ENCODE peak calls at places on chromosomes 4 and X, in seven cellular contexts. X is endothelial cell of umbilical vein, U is H9, F is ovary, D is upper lobe of left lung, A is MM.1S, T is hepatocyte. G is an unnamed sample.

GRCh38 chr4:12382567-12382966 is 953.9 kb upstream of the HS3ST1 start:
- DNase-seq in T (no peak), A (no peak), U (no peak), F (no peak), D (no peak), X (no peak), G (no peak)

GRCh38 chrX:103439161-103439560 is 62.8 kb downstream of the BEX3 start:
- DNase-seq in U (no peak), X (no peak), F (no peak), A (no peak), D (no peak), T (no peak), G (no peak)

GRCh38 chr4:38710053-38710452 is 46.1 kb downstream of the KLF3 start:
- DNase-seq in X (no peak), A (no peak), F (no peak), T (no peak), U (no peak), D (no peak), G (no peak)

GRCh38 chrX:134580947-134581346 is 77.3 kb downstream of the PLAC1 start:
- DNase-seq in D (no peak), T (no peak), U (no peak), F (no peak), A (no peak), X (no peak), G (no peak)

GRCh38 chr4:181308476-181309170 is 934.6 kb upstream of the TENM3 start:
- DNase-seq in X (no peak), A (peak; percentile 66), F (no peak), T (no peak), D (no peak), U (no peak), G (no peak)

GRCh38 chr4:94452476-94453300 is 946 bp downstream of the PDLIM5 start:
- DNase-seq in D (peak; percentile 52), U (peak; percentile 78), X (peak; percentile 80), F (peak; percentile 77), T (peak; percentile 75), A (peak; percentile 14), G (no peak)

GRCh38 chr4:28966982-28967381 is 1753.2 kb upstream of the PCDH7 start:
- DNase-seq in T (peak; percentile 5), U (no peak), F (no peak), X (no peak), A (no peak), D (no peak), G (no peak)

GRCh38 chrX:153966841-153967535 is 4.6 kb downstream of the HCFC1 start:
- DNase-seq in X (no peak), D (no peak), T (no peak), F (no peak), A (no peak), U (no peak), G (no peak)

GRCh38 chr4:57220172-57220571 is 110.0 kb upstream of the IGFBP7 start:
- DNase-seq in T (no peak), F (no peak), D (no peak), U (no peak), X (no peak), A (no peak), G (no peak)

GRCh38 chr4:153433753-153434105 is 32.4 kb upstream of the TMEM131L start:
- DNase-seq in D (no peak), T (no peak), U (no peak), A (no peak), X (no peak), F (no peak), G (no peak)

GRCh38 chr4:8158710-8159521 is at the start of gene ABLIM2:
- DNase-seq in F (peak; percentile 97), D (peak; percentile 100), U (peak; percentile 98), T (peak; percentile 99), A (peak; percentile 98), X (peak; percentile 97), G (peak; percentile 99)

GRCh38 chr4:8157944-8158709 is 486 bp downstream of the ABLIM2 start:
- DNase-seq in A (no peak), X (no peak), D (peak; percentile 89), U (no peak), T (no peak), F (no peak), G (no peak)

GRCh38 chr4:8160233-8160560 is 1.6 kb upstream of the ABLIM2 start:
- DNase-seq in T (no peak), F (no peak), D (no peak), U (no peak), X (no peak), A (no peak), G (no peak)

GRCh38 chr4:8160572-8160971 is 2.0 kb upstream of the ABLIM2 start:
- DNase-seq in X (no peak), D (no peak), U (no peak), F (no peak), T (no peak), A (no peak), G (no peak)

DNA sequence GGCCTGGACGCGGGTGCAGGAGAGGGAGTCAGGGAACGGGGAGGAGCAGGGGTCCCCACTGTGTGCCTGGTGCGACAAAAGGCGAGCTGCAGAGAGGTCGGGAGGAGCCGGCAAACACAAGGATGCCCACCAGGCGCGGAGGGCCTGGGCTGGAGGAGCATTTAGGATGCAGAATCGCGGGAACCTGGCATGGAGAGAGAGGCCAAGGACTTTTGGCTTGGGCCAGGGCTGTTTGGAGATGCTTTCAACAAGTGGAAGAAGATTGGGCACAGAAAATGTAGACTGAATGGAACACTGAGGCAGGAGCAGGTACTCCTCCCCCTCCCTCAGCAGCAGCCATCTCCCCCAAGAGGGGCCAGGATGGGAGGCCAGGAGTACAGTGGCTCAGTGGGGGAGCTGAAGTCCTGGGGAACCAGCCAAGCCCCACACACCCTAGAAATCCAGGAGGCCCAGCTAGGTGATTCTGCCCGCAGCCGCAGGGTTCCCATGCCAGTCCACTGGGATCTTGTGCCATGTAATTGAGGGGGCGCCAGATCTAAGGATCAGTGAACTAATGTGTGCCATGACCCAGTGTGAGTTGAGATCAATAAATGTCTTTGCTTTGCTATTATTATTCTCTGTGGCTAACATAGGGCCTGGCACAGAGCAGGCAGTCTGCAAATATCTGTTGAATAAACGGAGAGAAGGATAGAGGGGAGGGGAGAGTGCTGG is 1.1 kb upstream of the ABLIM2 start:
- DNase-seq in T (no peak), A (no peak), D (no peak), X (no peak), F (no peak), U (no peak), G (no peak)
- H3K27ac ChIP-seq in T (no peak overlapping the region), A (no peak overlapping the region), D (peak overlapping the region; percentile 72), X (no peak overlapping the region), F (no peak overlapping the region), U (no peak overlapping the region), G (no peak overlapping the region)

DNA sequence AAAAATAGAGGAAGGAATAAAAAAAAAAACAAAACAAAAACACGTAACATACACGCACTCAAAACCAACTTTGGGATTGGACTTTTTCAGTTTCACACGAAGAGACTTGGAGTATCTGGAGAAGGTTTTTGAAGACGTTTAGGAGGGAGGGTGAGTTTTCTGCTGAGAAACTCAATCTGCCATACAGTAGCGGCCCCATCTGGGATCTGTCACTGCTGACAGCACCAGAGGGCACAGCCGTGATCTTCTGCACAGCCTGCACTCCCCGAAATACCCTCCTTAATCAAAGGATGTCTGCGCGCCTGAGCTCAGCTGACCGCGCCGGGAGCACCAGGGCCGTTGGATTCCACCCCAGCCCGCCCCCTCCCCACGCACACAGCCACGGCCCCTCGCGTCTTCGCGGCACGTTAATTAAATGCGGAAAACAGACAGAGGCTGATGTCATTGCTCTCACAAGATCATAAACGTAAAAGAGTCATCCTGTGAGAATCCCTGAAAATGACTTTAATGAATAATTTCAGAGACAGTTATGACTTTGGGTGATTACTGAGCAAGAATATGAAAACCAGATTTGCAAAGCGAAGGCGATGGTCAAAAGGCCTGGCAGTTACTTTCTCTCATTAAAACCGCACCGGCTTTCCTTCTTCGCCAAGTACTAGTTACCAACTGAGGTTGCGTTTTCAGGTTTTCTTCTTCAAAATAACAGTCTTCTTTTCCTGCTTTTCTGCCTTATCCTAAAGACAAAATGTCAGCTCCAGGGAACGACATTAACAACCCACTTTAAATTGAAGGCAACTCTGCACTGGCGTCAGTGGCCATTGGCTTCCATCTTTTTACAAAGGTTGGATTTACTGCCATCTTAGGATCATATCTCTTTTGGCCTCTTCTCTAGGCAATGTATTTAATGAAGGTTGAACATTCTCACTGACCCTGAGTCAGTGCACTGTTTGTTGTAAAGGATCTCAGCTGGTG is 10.6 kb downstream of the HAND2 start:
- DNase-seq in X (no peak), T (peak; percentile 69), F (peak; percentile 72), U (no peak), D (peak; percentile 38), A (no peak), G (no peak)
- H3K27me3 ChIP-seq in X (peaks cover 97% of the 10 kb centered on the region), T (peaks cover 88% of the 10 kb centered on the region), F (no peaks in the 10 kb centered on the region), U (peaks cover 100% of the 10 kb centered on the region), D (peaks cover 87% of the 10 kb centered on the region), A (no peaks in the 10 kb centered on the region), G (peaks cover 100% of the 10 kb centered on the region)

DNA sequence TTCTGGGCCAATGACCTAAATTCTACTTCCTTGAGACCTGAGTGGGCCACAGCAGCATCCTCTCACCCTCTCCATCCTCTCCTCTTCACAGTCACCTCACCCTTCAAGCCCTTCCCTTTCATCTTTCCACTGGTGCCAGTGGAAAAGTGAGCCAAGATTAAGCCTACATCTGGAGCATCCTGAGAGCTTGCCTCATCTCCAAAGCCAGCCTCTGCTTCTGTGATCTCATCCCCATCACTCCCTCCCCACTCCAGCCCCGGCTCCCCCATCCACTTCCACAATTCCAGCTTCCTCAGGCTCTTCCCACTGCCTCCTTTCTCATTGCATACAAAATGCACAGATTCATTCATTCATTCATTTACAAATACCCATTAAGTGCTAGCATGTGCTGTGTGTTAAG is 10.1 kb upstream of the RASL11B start:
- DNase-seq in F (no peak), A (no peak), X (no peak), D (no peak), U (no peak), T (no peak), G (no peak)
- H3K27ac ChIP-seq in F (no peak overlapping the region), A (no peak overlapping the region), X (no peak overlapping the region), D (no peak overlapping the region), U (no peak overlapping the region), T (no peak overlapping the region), G (no peak overlapping the region)

GRCh38 chrX:72299891-72300630 is 5.7 kb downstream of the CITED1 start:
- DNase-seq in D (no peak), U (no peak), T (no peak), F (no peak), X (no peak), A (no peak), G (no peak)
- H3K27me3 ChIP-seq in D (no peaks in the 10 kb centered on the region), U (peaks cover 26% of the 10 kb centered on the region), T (peaks cover 26% of the 10 kb centered on the region), F (no peaks in the 10 kb centered on the region), X (peaks cover 46% of the 10 kb centered on the region), A (peaks cover 16% of the 10 kb centered on the region), G (peaks cover 32% of the 10 kb centered on the region)

GRCh38 chr4:138200236-138200590 is 41.9 kb downstream of the SLC7A11 start:
- DNase-seq in U (no peak), F (no peak), T (no peak), A (no peak), D (no peak), X (no peak), G (no peak)

GRCh38 chr4:138193963-138194362 is 48.2 kb downstream of the SLC7A11 start:
- DNase-seq in X (no peak), U (no peak), D (no peak), A (no peak), F (no peak), T (no peak), G (no peak)

GRCh38 chr4:138199568-138200235 is 42.4 kb downstream of the SLC7A11 start:
- DNase-seq in U (no peak), A (no peak), X (peak; percentile 61), D (no peak), T (peak; percentile 81), F (no peak), G (no peak)

GRCh38 chr4:138192113-138192512 is 50.0 kb downstream of the SLC7A11 start:
- DNase-seq in X (peak; percentile 40), U (no peak), F (no peak), T (no peak), A (no peak), D (no peak), G (no peak)

GRCh38 chr4:138196153-138196552 is 46.0 kb downstream of the SLC7A11 start:
- DNase-seq in A (no peak), T (no peak), U (no peak), D (no peak), F (no peak), X (no peak), G (no peak)
- H3K27ac ChIP-seq in A (no peak overlapping the region), T (no peak overlapping the region), U (no peak overlapping the region), D (no peak overlapping the region), F (no peak overlapping the region), X (no peak overlapping the region), G (no peak overlapping the region)